ENCODE peak calls at places on chromosomes 6 and 20, in four cellular contexts. Q is CD8-positive, alpha-beta memory T cell; V is RWPE1; K is Panc1. C is an unnamed sample.

GRCh38 chr20:63973636-63974401 is 4.1 kb upstream of the ZNF512B start:
- DNase-seq in Q (peak; percentile 63), V (peak; percentile 86), K (no peak), C (peak; percentile 75)

GRCh38 chr20:41476013-41476441 is 109.4 kb upstream of the EMILIN3 start:
- DNase-seq in Q (no peak), V (peak; percentile 51), K (no peak), C (no peak)

GRCh38 chr6:40896696-40897095 is 142.3 kb downstream of the UNC5CL start:
- DNase-seq in Q (no peak), V (no peak), K (no peak), C (no peak)

GRCh38 chr6:48032156-48032555 is 78.8 kb downstream of the PTCHD4 start:
- DNase-seq in Q (no peak), V (peak; percentile 14), K (no peak), C (no peak)

GRCh38 chr6:134177753-134178229 is 125.4 kb upstream of the SLC2A12 start:
- DNase-seq in Q (no peak), V (no peak), K (no peak), C (no peak)

GRCh38 chr6:13404115-13404891 is 76.0 kb upstream of the TBC1D7 start:
- DNase-seq in Q (no peak), V (no peak), K (no peak), C (no peak)

GRCh38 chr6:99605074-99605726 is 1.4 kb upstream of the PRDM13 start:
- DNase-seq in Q (no peak), V (no peak), K (no peak), C (no peak)

GRCh38 chr6:13522639-13523038 is 35.2 kb upstream of the GFOD1 start:
- DNase-seq in Q (no peak), V (peak; percentile 84), K (no peak), C (no peak)

GRCh38 chr20:17762243-17762872 is 62.6 kb downstream of the BANF2 start:
- DNase-seq in Q (no peak), V (no peak), K (no peak), C (no peak)

GRCh38 chr20:53321596-53321995 is 272.0 kb downstream of the ZNF217 start:
- DNase-seq in Q (no peak), V (no peak), K (no peak), C (no peak)

GRCh38 chr6:91626935-91627334 is 1040.1 kb upstream of the MAP3K7 start:
- DNase-seq in Q (no peak), V (peak; percentile 22), K (no peak), C (no peak)

GRCh38 chr6:905541-905940 is 212.6 kb upstream of the EXOC2 start:
- DNase-seq in Q (no peak), V (no peak), K (no peak), C (no peak)

GRCh38 chr20:21693322-21693721 is 12.1 kb upstream of the PAX1 start:
- DNase-seq in Q (no peak), V (no peak), K (no peak), C (no peak)

GRCh38 chr6:36666726-36667591 is 11.6 kb upstream of the CDKN1A start:
- DNase-seq in Q (no peak), V (peak; percentile 90), K (no peak), C (peak; percentile 98)

GRCh38 chr6:25629202-25629584 is 22.8 kb upstream of the SCGN start:
- DNase-seq in Q (no peak), V (no peak), K (no peak), C (no peak)

GRCh38 chr6:79134699-79135474 is 56.8 kb upstream of the PHIP start:
- DNase-seq in Q (no peak), V (no peak), K (no peak), C (peak; percentile 17)

GRCh38 chr6:35583893-35584688 is 71.4 kb upstream of the TULP1 start:
- DNase-seq in Q (peak; percentile 64), V (peak; percentile 35), K (peak; percentile 67), C (peak; percentile 86)

GRCh38 chr6:4970739-4971395 is 33.0 kb downstream of the RPP40 start:
- DNase-seq in Q (no peak), V (no peak), K (no peak), C (no peak)

GRCh38 chr20:37567671-37568588 is 40.3 kb upstream of the BLCAP start:
- DNase-seq in Q (no peak), V (peak; percentile 43), K (no peak), C (peak; percentile 30)

GRCh38 chr6:29708432-29709177 is 14.6 kb upstream of the HLA-F start:
- DNase-seq in Q (peak; percentile 82), V (no peak), K (no peak), C (no peak)

GRCh38 chr6:157151989-157152388 is 171.3 kb downstream of the TMEM242 start:
- DNase-seq in Q (no peak), V (no peak), K (no peak), C (no peak)

DNA sequence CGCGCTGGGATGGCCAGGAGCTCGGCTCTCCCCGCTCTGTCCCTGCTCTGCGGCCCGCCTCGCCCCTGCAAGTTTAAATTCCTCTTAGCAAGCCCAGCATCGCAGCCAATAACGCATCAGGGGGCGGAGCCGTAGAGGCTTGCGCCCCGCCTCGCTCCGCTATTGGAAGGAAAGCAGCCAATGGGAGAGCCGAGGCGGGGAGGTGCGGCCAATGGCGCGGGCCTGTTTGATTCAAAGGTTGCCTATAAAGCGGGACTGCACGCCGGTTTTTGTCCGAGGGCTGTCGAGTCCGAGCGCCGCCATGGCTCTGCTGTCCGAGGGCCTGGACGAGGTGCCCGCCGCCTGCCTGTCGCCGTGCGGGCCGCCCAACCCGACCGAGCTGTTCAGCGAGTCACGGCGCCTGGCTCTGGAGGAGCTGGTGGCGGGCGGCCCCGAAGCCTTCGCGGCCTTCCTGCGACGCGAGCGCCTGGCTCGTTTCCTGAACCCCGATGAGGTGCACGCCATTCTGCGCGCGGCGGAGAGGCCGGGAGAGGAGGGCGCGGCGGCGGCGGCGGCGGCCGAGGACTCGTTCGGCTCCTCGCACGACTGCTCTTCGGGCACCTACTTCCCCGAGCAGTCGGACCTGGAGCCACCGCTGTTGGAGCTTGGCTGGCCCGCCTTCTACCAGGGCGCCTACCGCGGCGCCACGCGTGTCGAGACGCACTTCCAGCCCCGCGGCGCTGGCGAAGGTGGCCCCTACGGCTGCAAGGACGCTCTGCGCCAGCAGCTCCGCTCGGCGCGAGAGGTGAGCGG is at the start of gene FAM83D:
- DNase-seq in Q (peak; percentile 94), V (peak; percentile 100), K (peak; percentile 92), C (peak; percentile 96)
- H3K27ac ChIP-seq in Q (peak within 1 kb of the TSS; percentile 70), V (peak within 1 kb of the TSS; percentile 75), K (peak within 1 kb of the TSS; percentile 89), C (peak within 1 kb of the TSS; percentile 92)

GRCh38 chr20:25038591-25039015 is 19.3 kb downstream of the ACSS1 start:
- DNase-seq in Q (no peak), V (no peak), K (no peak), C (no peak)
- H3K27ac ChIP-seq in Q (no peak overlapping the region), V (peak overlapping the region; percentile 88), K (no peak overlapping the region), C (no peak overlapping the region)

DNA sequence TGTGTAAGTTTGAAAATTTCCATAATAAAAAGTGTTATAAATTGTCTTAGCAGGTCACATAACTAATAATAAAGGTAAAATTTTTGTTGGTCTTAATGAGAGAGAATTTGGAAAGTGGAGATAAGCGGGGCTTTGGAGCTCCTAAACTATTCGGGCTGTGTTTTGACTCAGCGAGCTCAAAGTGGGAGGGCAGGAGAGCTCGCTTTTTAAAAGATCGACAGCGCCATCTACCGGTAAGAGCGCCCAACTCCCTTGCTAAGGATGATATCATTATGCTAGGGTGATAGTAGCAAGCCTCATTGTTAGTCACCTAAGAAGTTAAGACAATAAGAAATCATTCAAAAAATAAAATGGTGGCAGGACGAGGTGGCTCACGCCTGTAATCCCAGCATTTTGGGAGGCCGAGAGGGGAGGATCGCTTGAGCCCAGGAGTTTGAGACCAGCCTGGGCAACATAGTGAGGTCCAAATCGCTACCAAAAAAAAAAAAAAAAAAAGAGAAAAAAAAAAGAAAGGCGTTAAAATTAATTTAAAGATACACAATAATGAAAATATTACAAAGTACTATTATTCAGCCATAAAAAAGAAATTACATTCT is 24.8 kb downstream of the C6orf15 start:
- DNase-seq in Q (peak; percentile 75), V (peak; percentile 89), K (no peak), C (peak; percentile 94)
- H3K27ac ChIP-seq in Q (no peak overlapping the region), V (no peak overlapping the region), K (no peak overlapping the region), C (no peak overlapping the region)

DNA sequence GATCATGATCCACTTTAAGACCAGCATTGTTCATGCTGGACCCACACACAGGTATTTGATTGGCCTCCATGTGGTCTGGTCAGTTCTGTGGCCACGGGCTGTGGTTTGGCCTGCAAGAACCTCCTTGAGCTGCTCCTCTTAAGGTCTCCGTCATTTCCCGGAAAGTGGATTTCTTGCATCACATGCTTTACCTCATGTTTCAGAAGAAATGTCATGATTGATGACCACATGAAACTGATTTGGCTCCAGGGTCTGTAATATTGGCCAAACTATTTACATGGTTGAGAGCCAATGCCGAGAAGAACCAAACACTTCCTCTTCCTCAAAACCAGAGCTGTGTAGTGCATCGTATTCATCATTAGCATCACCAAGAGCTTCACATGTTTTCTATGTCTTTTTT is 13.2 kb upstream of the RSPH3 start:
- DNase-seq in Q (no peak), V (no peak), K (no peak), C (no peak)
- H3K27ac ChIP-seq in Q (no peak overlapping the region), V (no peak overlapping the region), K (no peak overlapping the region), C (peak overlapping the region; percentile 51)

GRCh38 chr6:11275598-11275997 is 43.1 kb upstream of the NEDD9 start:
- DNase-seq in Q (peak; percentile 27), V (no peak), K (no peak), C (no peak)
- H3K27ac ChIP-seq in Q (no peak overlapping the region), V (no peak overlapping the region), K (no peak overlapping the region), C (no peak overlapping the region)

C was measured in WERI-Rb-1.